ENCODE peak calls at places on chromosomes 1 and 21, in seven cellular contexts. H, L, A, E, P, Z and R are unnamed samples.

GRCh38 chr1:36664564-36665287 is 182.0 kb upstream of the CSF3R start:
- DNase-seq in H (no peak), L (no peak), A (no peak), E (no peak), P (no peak), Z (no peak), R (no peak)

GRCh38 chr1:176717052-176717754 is 254.2 kb downstream of the PAPPA2 start:
- DNase-seq in H (no peak), L (no peak), A (no peak), E (no peak), P (no peak), Z (no peak), R (no peak)

GRCh38 chr21:44006017-44006624 is 6.0 kb upstream of the TRAPPC10 start:
- DNase-seq in H (no peak), L (no peak), A (no peak), E (no peak), P (no peak), Z (no peak), R (no peak)

GRCh38 chr1:31467005-31467674 is 54.1 kb downstream of the SERINC2 start:
- DNase-seq in H (no peak), L (no peak), A (no peak), E (no peak), P (no peak), Z (no peak), R (no peak)

GRCh38 chr1:51998701-51999100 is 8.2 kb upstream of the RAB3B start:
- DNase-seq in H (no peak), L (no peak), A (no peak), E (no peak), P (no peak), Z (no peak), R (no peak)

GRCh38 chr1:169741666-169742394 is 8.0 kb upstream of the SELE start:
- DNase-seq in H (no peak), L (no peak), A (no peak), E (no peak), P (no peak), Z (no peak), R (no peak)

GRCh38 chr21:17989780-17990179 is 170.6 kb upstream of the C21orf91 start:
- DNase-seq in H (no peak), L (no peak), A (no peak), E (no peak), P (no peak), Z (no peak), R (no peak)

GRCh38 chr1:204127597-204128242 is 24.1 kb downstream of the ETNK2 start:
- DNase-seq in H (peak; percentile 58), L (peak; percentile 72), A (no peak), E (peak; percentile 42), P (peak; percentile 62), Z (peak; percentile 63), R (peak; percentile 53)

GRCh38 chr1:110328274-110328673 is 10.9 kb upstream of the RBM15 start:
- DNase-seq in H (no peak), L (no peak), A (no peak), E (no peak), P (no peak), Z (no peak), R (no peak)

GRCh38 chr1:196651637-196652215 is at the start of gene CFH:
- DNase-seq in H (no peak), L (no peak), A (no peak), E (no peak), P (no peak), Z (no peak), R (no peak)

GRCh38 chr1:167248707-167249642 is 28.3 kb downstream of the POU2F1 start:
- DNase-seq in H (no peak), L (no peak), A (no peak), E (no peak), P (no peak), Z (no peak), R (no peak)

DNA sequence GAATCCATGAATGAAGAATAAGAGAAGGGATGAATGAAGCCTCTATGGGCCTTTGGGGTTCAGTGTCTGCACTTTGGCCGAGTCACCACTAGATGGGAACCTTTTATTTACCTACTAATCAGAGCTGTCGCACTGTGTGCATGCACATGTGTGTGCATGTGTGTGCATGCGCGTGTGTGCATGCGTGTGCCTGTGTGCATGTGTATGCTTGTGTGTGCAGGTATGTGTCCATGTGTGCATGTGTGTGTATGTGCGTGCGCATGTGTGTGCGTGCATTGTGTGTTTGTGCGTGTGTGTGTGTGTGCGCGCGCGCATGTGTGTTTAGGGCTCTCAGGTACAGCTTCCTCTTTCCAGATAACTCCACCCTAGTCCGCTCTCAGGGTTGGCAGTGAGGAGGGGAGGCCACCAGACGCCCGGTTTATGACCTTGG is 20.4 kb upstream of the UBXN10 start:
- DNase-seq in H (no peak), L (no peak), A (no peak), E (no peak), P (peak; percentile 16), Z (peak; percentile 66), R (no peak)
- TF ChIP-seq CTCF in H (no peak), L (no peak), A (peak; percentile 18), E (peak; percentile 26), P (peak; percentile 62), Z (peak; percentile 85), R (no peak)

DNA sequence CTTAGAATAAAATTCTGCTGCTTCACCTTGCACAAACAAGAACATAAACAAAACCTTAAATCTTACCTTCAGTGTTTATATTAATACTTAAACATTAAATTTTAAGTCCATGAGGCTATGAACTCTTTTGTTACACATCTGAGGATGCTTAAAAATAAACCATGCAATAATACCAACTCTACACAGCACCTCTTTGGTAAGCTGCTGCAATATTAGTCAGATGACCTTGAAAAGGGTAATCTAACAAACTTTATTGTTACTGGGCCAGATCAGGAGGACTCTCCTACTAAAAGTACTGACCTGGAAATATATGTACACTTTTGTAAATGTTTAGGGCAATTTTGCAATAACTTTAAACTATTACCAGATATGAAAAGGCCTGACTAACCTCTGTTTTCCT is 763 bp downstream of the SIKE1 start:
- DNase-seq in H (no peak), L (no peak), A (no peak), E (no peak), P (no peak), Z (no peak), R (no peak)
- H3K27ac ChIP-seq in H (peak overlapping the region; percentile 92), L (peak overlapping the region; percentile 89), A (peak overlapping the region; percentile 92), E (peak overlapping the region; percentile 96), P (peak overlapping the region; percentile 82), Z (peak overlapping the region; percentile 75), R (no peak overlapping the region)

GRCh38 chr1:66373072-66373685 is 160.8 kb upstream of the SGIP1 start:
- DNase-seq in H (no peak), L (no peak), A (no peak), E (no peak), P (no peak), Z (no peak), R (no peak)
- H3K36me3 ChIP-seq in H (peaks cover 34% of the 10 kb centered on the region), L (peaks cover 22% of the 10 kb centered on the region), A (no peaks in the 10 kb centered on the region), E (peaks cover 38% of the 10 kb centered on the region), P (peaks cover 57% of the 10 kb centered on the region), Z (peaks cover 51% of the 10 kb centered on the region), R (no peaks in the 10 kb centered on the region)

GRCh38 chr1:201506573-201507567 is at the start of gene CSRP1:
- DNase-seq in H (peak; percentile 92), L (peak; percentile 90), A (peak; percentile 44), E (peak; percentile 89), P (peak; percentile 71), Z (peak; percentile 87), R (peak; percentile 93)
- TF ChIP-seq CTCF in H (no peak), L (no peak), A (no peak), E (peak; percentile 15), P (no peak), Z (peak; percentile 40), R (no peak)

DNA sequence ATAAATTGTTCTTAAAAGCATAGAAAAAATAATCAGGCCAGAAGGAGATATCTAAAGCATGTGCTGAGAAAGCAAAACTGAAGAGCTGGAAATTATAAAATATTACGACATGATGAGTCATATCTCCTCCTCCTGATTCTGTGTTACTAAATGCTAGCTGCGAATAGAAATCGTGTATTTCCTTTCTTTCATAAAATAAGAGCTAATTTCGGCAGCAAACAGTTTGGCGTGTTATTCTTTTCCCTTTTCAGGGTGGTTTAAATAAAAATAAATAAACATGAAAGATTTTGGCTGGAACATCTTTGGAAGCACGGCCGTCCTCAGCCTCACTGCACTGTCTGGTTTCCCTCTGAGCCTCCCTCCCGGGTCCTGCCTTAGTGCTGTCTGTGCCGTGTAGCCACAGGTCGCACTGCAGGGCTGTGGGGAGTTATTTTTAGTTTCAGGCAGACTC is 56.0 kb downstream of the ADARB1 start:
- DNase-seq in H (no peak), L (no peak), A (no peak), E (no peak), P (no peak), Z (no peak), R (no peak)
- H3K27ac ChIP-seq in H (peak overlapping the region; percentile 57), L (peak overlapping the region; percentile 74), A (peak overlapping the region; percentile 83), E (peak overlapping the region; percentile 81), P (no peak overlapping the region), Z (no peak overlapping the region), R (peak overlapping the region; percentile 37)

GRCh38 chr21:32741336-32741735 is 13.5 kb upstream of the SYNJ1 start:
- DNase-seq in H (no peak), L (no peak), A (no peak), E (no peak), P (no peak), Z (no peak), R (no peak)
- H3K36me3 ChIP-seq in H (peaks cover 100% of the 10 kb centered on the region), L (peaks cover 99% of the 10 kb centered on the region), A (no peaks in the 10 kb centered on the region), E (peaks cover 90% of the 10 kb centered on the region), P (peaks cover 53% of the 10 kb centered on the region), Z (peaks cover 97% of the 10 kb centered on the region), R (peaks cover 25% of the 10 kb centered on the region)

GRCh38 chr1:94237291-94238226 is at the start of gene ARHGAP29:
- DNase-seq in H (peak; percentile 90), L (peak; percentile 88), A (no peak), E (peak; percentile 89), P (peak; percentile 67), Z (peak; percentile 40), R (peak; percentile 94)
- TF ChIP-seq CTCF in H (no peak), L (peak; percentile 1), A (no peak), E (no peak), P (no peak), Z (no peak), R (no peak)

GRCh38 chr1:205300149-205300548 is 21.4 kb downstream of the NUAK2 start:
- DNase-seq in H (no peak), L (no peak), A (no peak), E (no peak), P (no peak), Z (no peak), R (no peak)
- H3K27ac ChIP-seq in H (no peak overlapping the region), L (no peak overlapping the region), A (no peak overlapping the region), E (no peak overlapping the region), P (no peak overlapping the region), Z (peak overlapping the region; percentile 89), R (no peak overlapping the region)

GRCh38 chr1:16140068-16140596 is 15.7 kb downstream of the EPHA2 start:
- DNase-seq in H (no peak), L (no peak), A (no peak), E (no peak), P (no peak), Z (no peak), R (no peak)
- H3K36me3 ChIP-seq in H (peaks cover 49% of the 10 kb centered on the region), L (peaks cover 43% of the 10 kb centered on the region), A (peaks cover 43% of the 10 kb centered on the region), E (peaks cover 38% of the 10 kb centered on the region), P (peaks cover 81% of the 10 kb centered on the region), Z (no peaks in the 10 kb centered on the region), R (peaks cover 6% of the 10 kb centered on the region)